ENCODE peak calls at places on chromosome 11, in seven cellular contexts. O, B, L, R, A, Y and X are unnamed samples.
A peak's percentile ranks its signal among the peaks of the same experiment; 100 is the strongest.

GRCh38 chr11:116563028-116563712 is 209.6 kb downstream of the BUD13 start:
- DNase-seq in L (no peak), R (peak; percentile 73), O (peak; percentile 70), B (no peak), Y (no peak), A (peak; percentile 26), X (peak; percentile 62)

GRCh38 chr11:132111781-132112380 is 741.5 kb downstream of the NTM start:
- DNase-seq in A (no peak), O (peak; percentile 94), B (peak; percentile 75), R (no peak), L (no peak), Y (no peak), X (no peak)

GRCh38 chr11:20874358-20874757 is 205.0 kb downstream of the NELL1 start:
- DNase-seq in B (no peak), L (no peak), A (no peak), R (no peak), Y (no peak), O (no peak), X (no peak)

GRCh38 chr11:70111269-70112016 is 33.3 kb downstream of the ANO1 start:
- DNase-seq in R (peak; percentile 73), Y (no peak), B (no peak), O (peak; percentile 89), L (no peak), A (peak; percentile 39), X (no peak)

GRCh38 chr11:17430616-17431015 is 42.2 kb upstream of the KCNJ11 start:
- DNase-seq in Y (no peak), L (peak; percentile 70), O (no peak), A (no peak), R (no peak), B (no peak), X (no peak)

GRCh38 chr11:108392364-108392763 is 75.0 kb downstream of the C11orf65 start:
- DNase-seq in Y (no peak), L (no peak), B (no peak), R (no peak), A (no peak), O (no peak), X (no peak)

GRCh38 chr11:66907751-66908173 is 50.4 kb downstream of the PC start:
- DNase-seq in Y (no peak), A (no peak), R (no peak), L (no peak), B (no peak), O (no peak), X (peak; percentile 16)

GRCh38 chr11:117986981-117987495 is 844 bp downstream of the IL10RA start:
- DNase-seq in Y (no peak), R (no peak), L (peak; percentile 74), O (no peak), A (no peak), B (peak; percentile 39), X (no peak)

GRCh38 chr11:2744166-2744565 is 44.4 kb upstream of the KCNQ1OT1 start:
- DNase-seq in Y (peak; percentile 37), A (no peak), O (no peak), L (peak; percentile 64), B (peak; percentile 38), R (no peak), X (no peak)

GRCh38 chr11:118128310-118128709 is 24.3 kb downstream of the SCN4B start:
- DNase-seq in L (no peak), O (no peak), A (no peak), Y (no peak), R (no peak), B (no peak), X (no peak)

GRCh38 chr11:69122642-69123431 is 32.9 kb upstream of the SMIM38 start:
- DNase-seq in B (peak; percentile 85), A (peak; percentile 62), R (peak; percentile 88), O (peak; percentile 84), L (peak; percentile 73), Y (no peak), X (no peak)

GRCh38 chr11:115168229-115168671 is 336.0 kb downstream of the CADM1 start:
- DNase-seq in Y (no peak), R (peak; percentile 51), L (no peak), B (no peak), O (peak; percentile 43), A (no peak), X (no peak)

GRCh38 chr11:87394924-87395323 is 357.2 kb downstream of the TMEM135 start:
- DNase-seq in O (peak; percentile 41), Y (no peak), B (no peak), A (no peak), R (no peak), L (no peak), X (no peak)

GRCh38 chr11:23272095-23272494 is 411.8 kb upstream of the CCDC179 start:
- DNase-seq in Y (no peak), L (no peak), O (no peak), B (no peak), A (no peak), R (no peak), X (no peak)
- H3K4me3 ChIP-seq in Y (no peak overlapping the region), L (no peak overlapping the region), O (no peak overlapping the region), B (no peak overlapping the region), A (no peak overlapping the region), R (no peak overlapping the region), X (no peak overlapping the region)

DNA sequence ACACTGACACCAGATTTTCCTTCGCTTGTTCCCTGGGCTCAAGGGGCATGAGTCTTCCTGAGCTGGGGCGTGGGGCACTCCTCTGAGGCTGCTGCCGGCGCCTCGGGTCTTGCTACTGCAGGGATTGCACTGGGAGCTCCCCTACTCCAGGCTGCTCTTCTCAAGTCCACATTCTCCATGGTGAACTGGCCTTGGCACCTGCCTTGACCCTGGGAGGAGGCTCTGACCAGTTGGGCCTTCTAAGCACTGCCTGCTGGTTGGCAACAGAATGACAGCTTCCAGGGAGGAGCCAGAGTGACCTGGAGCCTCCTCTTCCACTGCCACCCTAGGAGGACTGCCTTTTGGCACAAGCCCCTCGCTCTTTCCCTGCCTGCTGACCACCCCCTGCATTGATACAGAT is 9.5 kb downstream of the FREY1 start:
- DNase-seq in Y (no peak), A (no peak), B (no peak), L (no peak), O (no peak), R (no peak), X (no peak)
- H3K27ac ChIP-seq in Y (no peak overlapping the region), A (no peak overlapping the region), B (no peak overlapping the region), L (no peak overlapping the region), O (no peak overlapping the region), R (no peak overlapping the region), X (peak overlapping the region; percentile 74)

GRCh38 chr11:93652161-93652597 is 9.3 kb upstream of the CEP295 start:
- DNase-seq in A (peak; percentile 35), O (peak; percentile 15), R (peak; percentile 16), L (no peak), B (peak; percentile 19), Y (no peak), X (no peak)
- TF ChIP-seq CTCF in A (peak; percentile 58), O (peak; percentile 71), R (peak; percentile 78), L (peak; percentile 67), B (peak; percentile 65), Y (peak; percentile 80), X (peak; percentile 82)

DNA sequence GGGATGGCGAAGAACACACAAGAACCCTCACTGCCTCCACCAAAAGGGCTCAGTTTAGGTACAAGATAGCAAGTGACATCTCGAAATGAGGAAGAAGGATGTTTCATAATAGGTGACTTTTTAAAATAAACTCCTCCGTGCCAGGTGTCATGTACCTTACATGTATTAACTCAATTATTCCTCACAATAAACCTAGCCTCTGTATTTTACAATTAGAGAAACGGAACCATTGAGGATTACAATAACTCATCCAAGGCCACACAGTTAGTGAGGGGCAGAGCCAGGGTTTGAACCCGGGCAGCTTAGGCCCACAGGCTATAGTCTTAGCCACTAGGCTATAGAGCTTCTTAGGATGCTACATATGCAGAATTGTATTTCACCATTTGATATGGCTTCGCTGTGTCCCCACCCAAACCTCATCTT is 965 bp upstream of the PAMR1 start:
- DNase-seq in Y (no peak), O (peak; percentile 38), A (no peak), L (no peak), B (peak; percentile 57), R (no peak), X (no peak)
- H3K4me3 ChIP-seq in Y (no peak overlapping the region), O (peak overlapping the region; percentile 75), A (no peak overlapping the region), L (no peak overlapping the region), B (peak overlapping the region; percentile 67), R (no peak overlapping the region), X (no peak overlapping the region)

GRCh38 chr11:123188508-123189165 is 6.4 kb downstream of the CLMP start:
- DNase-seq in R (no peak), Y (no peak), L (no peak), O (peak; percentile 86), A (no peak), B (peak; percentile 68), X (peak; percentile 47)
- H3K27ac ChIP-seq in R (no peak overlapping the region), Y (peak overlapping the region; percentile 75), L (no peak overlapping the region), O (peak overlapping the region; percentile 84), A (no peak overlapping the region), B (peak overlapping the region; percentile 57), X (peak overlapping the region; percentile 50)

DNA sequence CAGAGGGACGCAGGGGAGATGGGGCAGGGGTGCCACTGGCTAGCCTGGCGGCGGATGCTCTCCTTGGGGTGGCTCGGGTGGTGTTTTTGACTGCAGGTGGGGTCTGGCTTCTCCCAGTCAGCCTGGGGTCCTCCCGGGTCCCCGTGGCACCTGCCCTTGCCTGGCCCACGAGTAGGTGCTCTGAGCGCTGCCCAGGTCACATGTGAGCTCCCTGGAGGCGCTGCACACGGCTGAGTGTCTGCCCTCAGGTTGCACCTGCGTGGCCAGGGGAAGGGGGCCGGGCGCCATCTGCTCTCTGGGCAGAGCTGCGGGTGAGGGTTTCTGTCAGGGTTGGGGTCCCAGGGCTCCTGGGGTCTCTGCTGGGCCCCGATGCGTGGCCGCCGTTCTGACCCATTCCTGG is 5.2 kb downstream of the TSPAN4 start:
- DNase-seq in B (no peak), R (no peak), O (no peak), L (no peak), Y (no peak), A (no peak), X (no peak)
- TF ChIP-seq CTCF in B (no peak), R (no peak), O (no peak), L (no peak), Y (no peak), A (no peak), X (no peak)

GRCh38 chr11:12111482-12112149 is 1.2 kb downstream of the MICAL2 start:
- DNase-seq in R (no peak), L (no peak), A (no peak), B (peak; percentile 30), O (no peak), Y (no peak), X (no peak)

GRCh38 chr11:12110714-12111481 is 508 bp downstream of the MICAL2 start:
- DNase-seq in L (peak; percentile 86), R (peak; percentile 40), O (no peak), A (peak; percentile 46), Y (peak; percentile 76), B (peak; percentile 37), X (no peak)

GRCh38 chr11:12113294-12113693 is 2.9 kb downstream of the MICAL2 start:
- DNase-seq in O (peak; percentile 60), R (no peak), Y (no peak), A (no peak), L (no peak), B (no peak), X (no peak)

GRCh38 chr11:12112731-12113130 is 2.3 kb downstream of the MICAL2 start:
- DNase-seq in O (no peak), B (no peak), R (no peak), A (no peak), L (no peak), Y (no peak), X (no peak)

GRCh38 chr11:12112150-12112520 is 1.7 kb downstream of the MICAL2 start:
- DNase-seq in Y (no peak), A (no peak), R (no peak), O (no peak), L (no peak), B (peak; percentile 24), X (no peak)
- H3K4me3 ChIP-seq in Y (no peak overlapping the region), A (peak overlapping the region; percentile 86), R (no peak overlapping the region), O (peak overlapping the region; percentile 88), L (no peak overlapping the region), B (peak overlapping the region; percentile 81), X (peak overlapping the region; percentile 66)